ENCODE peak calls at places on chromosome 18, in seven cellular contexts. D is EL; G is activated CD8-positive, alpha-beta memory T cell treated with anti-CD3 and anti-CD28 coated beads, Interleukin-2, amount 50 U/mL, for 48 hours; Y is astrocyte of the spinal cord; J is neural crest cell; Q is T1000; H is astrocyte of the hippocampus. I is an unnamed sample.

GRCh38 chr18:23738575-23738974 is 49.3 kb downstream of the LAMA3 start:
- DNase-seq in D (no peak), G (no peak), Y (no peak), J (no peak), Q (no peak), H (no peak), I (no peak)

GRCh38 chr18:57898506-57899124 is 95.5 kb upstream of the ATP8B1 start:
- DNase-seq in D (peak), G (no peak), Y (peak), J (no peak), Q (peak), H (peak), I (no peak)

GRCh38 chr18:907880-908512 is 3.3 kb downstream of the ADCYAP1 start:
- DNase-seq in D (no peak), G (peak), Y (no peak), J (no peak), Q (no peak), H (peak), I (no peak)

GRCh38 chr18:43606800-43607199 is 329.5 kb upstream of the SYT4 start:
- DNase-seq in D (no peak), G (no peak), Y (no peak), J (no peak), Q (no peak), H (no peak), I (no peak)

GRCh38 chr18:48829443-48830149 is 121.2 kb downstream of the SMAD7 start:
- DNase-seq in D (no peak), G (peak), Y (no peak), J (no peak), Q (no peak), H (no peak), I (no peak)

GRCh38 chr18:48038636-48039035 is 108.2 kb upstream of the SMAD2 start:
- DNase-seq in D (no peak), G (no peak), Y (no peak), J (no peak), Q (no peak), H (no peak), I (no peak)

GRCh38 chr18:58362027-58362575 is 266.8 kb downstream of the ALPK2 start:
- DNase-seq in D (peak), G (no peak), Y (peak), J (no peak), Q (peak), H (peak), I (no peak)

GRCh38 chr18:49251451-49251850 is 209.0 kb downstream of the DYM start:
- DNase-seq in D (no peak), G (no peak), Y (no peak), J (no peak), Q (no peak), H (no peak), I (no peak)

GRCh38 chr18:44855681-44856080 is 175.0 kb downstream of the SETBP1 start:
- DNase-seq in D (peak), G (no peak), Y (no peak), J (no peak), Q (no peak), H (no peak), I (no peak)

I was measured in NCI-H1048.